ENCODE peak calls at places on chromosome 4, in six cellular contexts. Y is stomach, N is A549, W is tibial nerve, V is K562, P is sigmoid colon. B is an unnamed sample.

GRCh38 chr4:141215972-141216761 is 4.5 kb upstream of the ZNF330 start:
- DNase-seq in Y (no peak), N (no peak), W (no peak), V (no peak), P (no peak), B (no peak)

GRCh38 chr4:38976308-38976707 is 55.9 kb downstream of the TMEM156 start:
- DNase-seq in Y (no peak), N (no peak), W (no peak), V (no peak), P (no peak), B (no peak)

GRCh38 chr4:74503580-74503979 is 58.6 kb downstream of the AREG start:
- DNase-seq in Y (no peak), N (no peak), W (no peak), V (no peak), P (no peak), B (no peak)

GRCh38 chr4:86117781-86118302 is 242.0 kb downstream of the MAPK10 start:
- DNase-seq in Y (no peak), N (peak; percentile 67), W (no peak), V (no peak), P (no peak), B (no peak)

GRCh38 chr4:98794565-98795205 is 134.2 kb downstream of the EIF4E start:
- DNase-seq in Y (no peak), N (no peak), W (no peak), V (peak; percentile 83), P (no peak), B (no peak)

GRCh38 chr4:32147446-32148064 is 1427.4 kb downstream of the PCDH7 start:
- DNase-seq in Y (no peak), N (no peak), W (no peak), V (no peak), P (no peak), B (no peak)

GRCh38 chr4:53921856-53922255 is 142.5 kb downstream of the CHIC2 start:
- DNase-seq in Y (no peak), N (no peak), W (no peak), V (no peak), P (no peak), B (no peak)

GRCh38 chr4:113499696-113500095 is 261.8 kb downstream of the CAMK2D start:
- DNase-seq in Y (no peak), N (no peak), W (no peak), V (no peak), P (no peak), B (no peak)

GRCh38 chr4:114191496-114191895 is 212.0 kb upstream of the ARSJ start:
- DNase-seq in Y (no peak), N (no peak), W (no peak), V (no peak), P (no peak), B (no peak)

GRCh38 chr4:73617256-73617655 is 3.0 kb downstream of the RASSF6 start:
- DNase-seq in Y (no peak), N (no peak), W (no peak), V (no peak), P (no peak), B (no peak)

GRCh38 chr4:78928835-78929234 is 10.4 kb downstream of the PAQR3 start:
- DNase-seq in Y (no peak), N (no peak), W (no peak), V (no peak), P (no peak), B (no peak)

GRCh38 chr4:2072971-2073807 is 14.1 kb downstream of the NAT8L start:
- DNase-seq in Y (no peak), N (no peak), W (no peak), V (peak; percentile 26), P (peak; percentile 57), B (peak; percentile 76)

GRCh38 chr4:89807441-89808140 is 29.4 kb downstream of the SNCA start:
- DNase-seq in Y (no peak), N (no peak), W (no peak), V (no peak), P (no peak), B (no peak)

GRCh38 chr4:76125816-76126215 is 22.4 kb downstream of the NUP54 start:
- DNase-seq in Y (no peak), N (no peak), W (no peak), V (no peak), P (no peak), B (no peak)

GRCh38 chr4:183832776-183833450 is 72.2 kb upstream of the STOX2 start:
- DNase-seq in Y (no peak), N (no peak), W (no peak), V (no peak), P (no peak), B (no peak)

GRCh38 chr4:98802673-98803286 is 126.2 kb downstream of the EIF4E start:
- DNase-seq in Y (no peak), N (no peak), W (no peak), V (no peak), P (no peak), B (no peak)

GRCh38 chr4:36255575-36255974 is 11.3 kb upstream of the ARAP2 start:
- DNase-seq in Y (no peak), N (no peak), W (no peak), V (no peak), P (no peak), B (no peak)

GRCh38 chr4:48779998-48780866 is at the start of gene FRYL:
- DNase-seq in Y (peak; percentile 100), N (peak; percentile 98), W (peak; percentile 99), V (peak; percentile 99), P (peak; percentile 100), B (peak; percentile 100)

GRCh38 chr4:48774760-48775398 is 5.2 kb downstream of the FRYL start:
- DNase-seq in Y (no peak), N (no peak), W (no peak), V (no peak), P (no peak), B (no peak)

GRCh38 chr4:48779095-48779997 is 733 bp downstream of the FRYL start:
- DNase-seq in Y (peak; percentile 71), N (peak; percentile 47), W (peak; percentile 10), V (peak; percentile 75), P (peak; percentile 79), B (peak; percentile 84)

GRCh38 chr4:48778431-48779094 is 1.5 kb downstream of the FRYL start:
- DNase-seq in Y (no peak), N (no peak), W (no peak), V (peak; percentile 23), P (no peak), B (no peak)

DNA sequence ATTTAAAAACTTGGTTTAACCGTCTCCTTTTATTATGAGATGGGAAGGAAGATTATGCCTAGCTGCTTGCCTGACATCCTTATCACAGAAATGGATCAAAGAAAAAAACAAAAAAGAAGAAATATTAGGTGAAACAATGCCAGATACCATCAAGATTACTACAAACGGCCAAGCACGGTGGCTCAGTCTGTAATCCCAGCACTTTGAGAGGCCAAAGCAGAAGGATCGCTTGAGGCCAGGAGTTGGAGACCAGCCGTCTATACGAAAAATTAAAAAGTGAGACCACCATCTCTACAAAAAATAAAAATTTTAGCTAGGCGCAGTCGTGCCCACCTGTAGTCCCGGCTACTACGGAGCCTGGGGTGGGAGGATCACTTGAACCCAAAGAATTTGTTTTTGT is 2.3 kb downstream of the FRYL start:
- DNase-seq in Y (no peak), N (no peak), W (no peak), V (peak; percentile 26), P (no peak), B (no peak)
- H3K27ac ChIP-seq in Y (no peak overlapping the region), N (no peak overlapping the region), W (peak overlapping the region; percentile 89), V (peak overlapping the region; percentile 27), P (peak overlapping the region; percentile 97), B (peak overlapping the region; percentile 95)

DNA sequence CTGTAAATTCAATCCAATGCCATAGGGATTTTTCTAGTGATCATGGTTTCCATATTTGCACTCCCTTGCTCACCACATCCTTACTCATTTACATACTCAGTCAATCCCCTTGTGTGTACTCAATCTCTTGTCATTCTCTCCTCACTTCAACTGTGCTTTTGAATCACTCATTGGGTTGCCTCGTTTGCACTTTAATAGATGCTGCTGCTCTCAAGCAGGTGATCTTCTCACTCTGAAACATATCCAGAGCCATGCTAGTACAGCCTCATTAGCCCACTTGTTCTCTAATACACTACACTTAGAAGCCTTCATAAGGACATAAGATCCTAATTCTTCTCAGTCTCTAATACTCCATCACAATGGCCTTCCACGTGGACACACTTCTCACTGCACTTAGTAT is 507.9 kb downstream of the TECRL start:
- DNase-seq in Y (no peak), N (no peak), W (no peak), V (no peak), P (no peak), B (no peak)
- TF ChIP-seq EP300 in Y (no peak), N (no peak), W (no peak), V (no peak), P (no peak), B (no peak)

DNA sequence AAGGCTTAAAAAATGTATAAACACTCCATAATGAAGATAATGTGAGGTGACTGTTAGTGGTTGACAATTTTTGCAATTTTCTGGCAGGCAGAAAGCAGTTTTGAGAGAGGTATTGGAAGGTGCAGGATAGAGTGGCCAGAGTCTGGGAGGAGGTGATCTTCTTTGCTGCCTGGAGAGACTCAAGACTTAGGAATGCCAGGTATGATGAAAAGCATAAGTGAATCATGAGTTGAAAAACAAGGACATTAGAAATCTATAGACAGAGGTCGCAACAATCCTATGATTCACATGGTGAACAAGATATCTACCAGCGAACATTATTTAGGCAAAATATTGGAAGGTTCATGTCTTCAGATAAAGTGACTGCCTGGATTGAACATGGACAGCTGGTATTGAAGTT is 118.5 kb downstream of the CFAP299 start:
- DNase-seq in Y (no peak), N (no peak), W (no peak), V (no peak), P (no peak), B (no peak)
- H3K4me3 ChIP-seq in Y (no peak overlapping the region), N (no peak overlapping the region), W (no peak overlapping the region), V (no peak overlapping the region), P (no peak overlapping the region), B (no peak overlapping the region)

DNA sequence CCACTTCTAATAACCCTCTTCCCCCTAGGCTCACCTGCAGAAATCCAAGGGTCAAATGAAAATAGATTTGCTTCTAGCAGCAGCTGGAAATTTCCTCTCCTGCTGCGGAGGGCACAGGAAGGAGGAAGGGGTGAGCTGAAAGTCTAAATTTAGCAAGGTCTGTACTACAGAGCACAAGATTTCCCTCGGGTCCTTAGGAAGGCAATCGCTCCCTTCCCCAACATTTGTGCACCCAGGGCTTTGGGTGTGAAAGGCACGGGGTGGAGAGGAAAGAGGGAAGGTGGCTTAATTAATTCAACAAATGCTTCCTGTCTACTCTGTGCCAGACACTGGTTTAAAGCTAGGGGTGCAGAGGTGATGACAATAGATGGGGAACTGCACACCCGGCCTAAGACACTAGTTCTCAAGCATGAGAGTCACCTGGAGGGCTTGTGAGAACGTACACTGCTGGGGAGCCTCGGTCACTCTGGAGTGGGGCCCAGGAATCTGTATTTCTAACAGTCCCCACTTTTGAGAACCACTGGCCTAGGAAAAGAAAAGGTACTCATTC is 204.4 kb downstream of the NSUN7 start:
- DNase-seq in Y (no peak), N (no peak), W (no peak), V (no peak), P (no peak), B (no peak)
- H3K27ac ChIP-seq in Y (peak overlapping the region; percentile 30), N (no peak overlapping the region), W (peak overlapping the region; percentile 60), V (no peak overlapping the region), P (peak overlapping the region; percentile 59), B (peak overlapping the region; percentile 36)